ENCODE peak calls at places on chromosomes 4 and X, in eight cellular contexts. One of them, this sample, is unnamed.

GRCh38 chr4:87241341-87241740 is 20.9 kb upstream of the KLHL8 start:
- DNase-seq in head of caudate nucleus: no peak
- DNase-seq in CD4-positive, alpha-beta memory T cell: no peak
- DNase-seq in neuronal stem cell: no peak
- DNase-seq in CD8-positive, alpha-beta memory T cell: no peak
- DNase-seq in activated gamma-delta T cell treated with Interleukin-2 at 50 U/mL for 16 hours: no peak
- DNase-seq in stimulated activated CD4-positive, alpha-beta T cell treated with anti-CD3 and anti-CD28 coated beads, Interleukin-2, amount 100 ng/mL, for 4 hours: no peak
- DNase-seq in retina: no peak
- DNase-seq in this sample: no peak

GRCh38 chr4:174592985-174593335 is 70.7 kb upstream of the HPGD start:
- DNase-seq in head of caudate nucleus: no peak
- DNase-seq in CD4-positive, alpha-beta memory T cell: no peak
- DNase-seq in neuronal stem cell: no peak
- DNase-seq in CD8-positive, alpha-beta memory T cell: no peak
- DNase-seq in activated gamma-delta T cell treated with Interleukin-2 at 50 U/mL for 16 hours: no peak
- DNase-seq in stimulated activated CD4-positive, alpha-beta T cell treated with anti-CD3 and anti-CD28 coated beads, Interleukin-2, amount 100 ng/mL, for 4 hours: no peak
- DNase-seq in retina: no peak
- DNase-seq in this sample: no peak

GRCh38 chr4:99633772-99634171 is 23.9 kb downstream of the C4orf54 start:
- DNase-seq in head of caudate nucleus: no peak
- DNase-seq in CD4-positive, alpha-beta memory T cell: no peak
- DNase-seq in neuronal stem cell: no peak
- DNase-seq in CD8-positive, alpha-beta memory T cell: no peak
- DNase-seq in activated gamma-delta T cell treated with Interleukin-2 at 50 U/mL for 16 hours: no peak
- DNase-seq in stimulated activated CD4-positive, alpha-beta T cell treated with anti-CD3 and anti-CD28 coated beads, Interleukin-2, amount 100 ng/mL, for 4 hours: no peak
- DNase-seq in retina: no peak
- DNase-seq in this sample: no peak

GRCh38 chrX:115023811-115024210 is 6.4 kb upstream of the IL13RA2 start:
- DNase-seq in head of caudate nucleus: no peak
- DNase-seq in CD4-positive, alpha-beta memory T cell: no peak
- DNase-seq in neuronal stem cell: no peak
- DNase-seq in CD8-positive, alpha-beta memory T cell: no peak
- DNase-seq in activated gamma-delta T cell treated with Interleukin-2 at 50 U/mL for 16 hours: no peak
- DNase-seq in stimulated activated CD4-positive, alpha-beta T cell treated with anti-CD3 and anti-CD28 coated beads, Interleukin-2, amount 100 ng/mL, for 4 hours: no peak
- DNase-seq in retina: no peak
- DNase-seq in this sample: no peak

GRCh38 chr4:5782829-5783476 is 72.0 kb downstream of the EVC start:
- DNase-seq in head of caudate nucleus: no peak
- DNase-seq in CD4-positive, alpha-beta memory T cell: no peak
- DNase-seq in neuronal stem cell: no peak
- DNase-seq in CD8-positive, alpha-beta memory T cell: no peak
- DNase-seq in activated gamma-delta T cell treated with Interleukin-2 at 50 U/mL for 16 hours: no peak
- DNase-seq in stimulated activated CD4-positive, alpha-beta T cell treated with anti-CD3 and anti-CD28 coated beads, Interleukin-2, amount 100 ng/mL, for 4 hours: no peak
- DNase-seq in retina: no peak
- DNase-seq in this sample: no peak

GRCh38 chrX:45803383-45803921 is 602.8 kb upstream of the DIPK2B start:
- DNase-seq in head of caudate nucleus: no peak
- DNase-seq in CD4-positive, alpha-beta memory T cell: no peak
- DNase-seq in neuronal stem cell: no peak
- DNase-seq in CD8-positive, alpha-beta memory T cell: no peak
- DNase-seq in activated gamma-delta T cell treated with Interleukin-2 at 50 U/mL for 16 hours: no peak
- DNase-seq in stimulated activated CD4-positive, alpha-beta T cell treated with anti-CD3 and anti-CD28 coated beads, Interleukin-2, amount 100 ng/mL, for 4 hours: peak; percentile 35
- DNase-seq in retina: no peak
- DNase-seq in this sample: no peak

GRCh38 chr4:926538-926937 is 5.6 kb downstream of the GAK start:
- DNase-seq in head of caudate nucleus: no peak
- DNase-seq in CD4-positive, alpha-beta memory T cell: no peak
- DNase-seq in neuronal stem cell: peak; percentile 30
- DNase-seq in CD8-positive, alpha-beta memory T cell: no peak
- DNase-seq in activated gamma-delta T cell treated with Interleukin-2 at 50 U/mL for 16 hours: no peak
- DNase-seq in stimulated activated CD4-positive, alpha-beta T cell treated with anti-CD3 and anti-CD28 coated beads, Interleukin-2, amount 100 ng/mL, for 4 hours: no peak
- DNase-seq in retina: no peak
- DNase-seq in this sample: no peak

GRCh38 chrX:70979136-70979762 is 48.4 kb upstream of the SLC7A3 start:
- DNase-seq in head of caudate nucleus: no peak
- DNase-seq in CD4-positive, alpha-beta memory T cell: no peak
- DNase-seq in neuronal stem cell: no peak
- DNase-seq in CD8-positive, alpha-beta memory T cell: no peak
- DNase-seq in activated gamma-delta T cell treated with Interleukin-2 at 50 U/mL for 16 hours: no peak
- DNase-seq in stimulated activated CD4-positive, alpha-beta T cell treated with anti-CD3 and anti-CD28 coated beads, Interleukin-2, amount 100 ng/mL, for 4 hours: no peak
- DNase-seq in retina: peak; percentile 5
- DNase-seq in this sample: no peak

GRCh38 chr4:22369901-22370562 is 145.8 kb downstream of the ADGRA3 start:
- DNase-seq in head of caudate nucleus: no peak
- DNase-seq in CD4-positive, alpha-beta memory T cell: no peak
- DNase-seq in neuronal stem cell: no peak
- DNase-seq in CD8-positive, alpha-beta memory T cell: no peak
- DNase-seq in activated gamma-delta T cell treated with Interleukin-2 at 50 U/mL for 16 hours: no peak
- DNase-seq in stimulated activated CD4-positive, alpha-beta T cell treated with anti-CD3 and anti-CD28 coated beads, Interleukin-2, amount 100 ng/mL, for 4 hours: no peak
- DNase-seq in retina: no peak
- DNase-seq in this sample: no peak

GRCh38 chr4:112058433-112058832 is 86.8 kb upstream of the FAM241A start:
- DNase-seq in head of caudate nucleus: no peak
- DNase-seq in CD4-positive, alpha-beta memory T cell: no peak
- DNase-seq in neuronal stem cell: no peak
- DNase-seq in CD8-positive, alpha-beta memory T cell: no peak
- DNase-seq in activated gamma-delta T cell treated with Interleukin-2 at 50 U/mL for 16 hours: no peak
- DNase-seq in stimulated activated CD4-positive, alpha-beta T cell treated with anti-CD3 and anti-CD28 coated beads, Interleukin-2, amount 100 ng/mL, for 4 hours: no peak
- DNase-seq in retina: no peak
- DNase-seq in this sample: no peak

GRCh38 chr4:170007113-170007512 is 19.1 kb downstream of the MFAP3L start:
- DNase-seq in head of caudate nucleus: no peak
- DNase-seq in CD4-positive, alpha-beta memory T cell: no peak
- DNase-seq in neuronal stem cell: no peak
- DNase-seq in CD8-positive, alpha-beta memory T cell: no peak
- DNase-seq in activated gamma-delta T cell treated with Interleukin-2 at 50 U/mL for 16 hours: no peak
- DNase-seq in stimulated activated CD4-positive, alpha-beta T cell treated with anti-CD3 and anti-CD28 coated beads, Interleukin-2, amount 100 ng/mL, for 4 hours: no peak
- DNase-seq in retina: no peak
- DNase-seq in this sample: no peak

GRCh38 chr4:112312610-112313239 is 15.6 kb downstream of the ALPK1 start:
- DNase-seq in head of caudate nucleus: no peak
- DNase-seq in CD4-positive, alpha-beta memory T cell: no peak
- DNase-seq in neuronal stem cell: no peak
- DNase-seq in CD8-positive, alpha-beta memory T cell: no peak
- DNase-seq in activated gamma-delta T cell treated with Interleukin-2 at 50 U/mL for 16 hours: no peak
- DNase-seq in stimulated activated CD4-positive, alpha-beta T cell treated with anti-CD3 and anti-CD28 coated beads, Interleukin-2, amount 100 ng/mL, for 4 hours: no peak
- DNase-seq in retina: no peak
- DNase-seq in this sample: no peak

GRCh38 chrX:110002300-110003166 is at the start of gene TMEM164:
- DNase-seq in head of caudate nucleus: peak; percentile 77
- DNase-seq in CD4-positive, alpha-beta memory T cell: peak; percentile 81
- DNase-seq in neuronal stem cell: peak; percentile 48
- DNase-seq in CD8-positive, alpha-beta memory T cell: peak; percentile 69
- DNase-seq in activated gamma-delta T cell treated with Interleukin-2 at 50 U/mL for 16 hours: peak; percentile 76
- DNase-seq in stimulated activated CD4-positive, alpha-beta T cell treated with anti-CD3 and anti-CD28 coated beads, Interleukin-2, amount 100 ng/mL, for 4 hours: peak; percentile 77
- DNase-seq in retina: peak; percentile 80
- DNase-seq in this sample: peak; percentile 69

GRCh38 chr4:169042608-169043007 is 32.6 kb upstream of the CBR4 start:
- DNase-seq in head of caudate nucleus: no peak
- DNase-seq in CD4-positive, alpha-beta memory T cell: no peak
- DNase-seq in neuronal stem cell: no peak
- DNase-seq in CD8-positive, alpha-beta memory T cell: no peak
- DNase-seq in activated gamma-delta T cell treated with Interleukin-2 at 50 U/mL for 16 hours: no peak
- DNase-seq in stimulated activated CD4-positive, alpha-beta T cell treated with anti-CD3 and anti-CD28 coated beads, Interleukin-2, amount 100 ng/mL, for 4 hours: no peak
- DNase-seq in retina: no peak
- DNase-seq in this sample: no peak

GRCh38 chrX:95076449-95076848 is 1402.4 kb downstream of the FAM133A start:
- DNase-seq in head of caudate nucleus: no peak
- DNase-seq in CD4-positive, alpha-beta memory T cell: no peak
- DNase-seq in neuronal stem cell: peak; percentile 1
- DNase-seq in CD8-positive, alpha-beta memory T cell: no peak
- DNase-seq in activated gamma-delta T cell treated with Interleukin-2 at 50 U/mL for 16 hours: no peak
- DNase-seq in stimulated activated CD4-positive, alpha-beta T cell treated with anti-CD3 and anti-CD28 coated beads, Interleukin-2, amount 100 ng/mL, for 4 hours: no peak
- DNase-seq in retina: no peak
- DNase-seq in this sample: no peak

GRCh38 chr4:95129708-95130343 is 372.1 kb downstream of the BMPR1B start:
- DNase-seq in head of caudate nucleus: no peak
- DNase-seq in CD4-positive, alpha-beta memory T cell: no peak
- DNase-seq in neuronal stem cell: no peak
- DNase-seq in CD8-positive, alpha-beta memory T cell: no peak
- DNase-seq in activated gamma-delta T cell treated with Interleukin-2 at 50 U/mL for 16 hours: no peak
- DNase-seq in stimulated activated CD4-positive, alpha-beta T cell treated with anti-CD3 and anti-CD28 coated beads, Interleukin-2, amount 100 ng/mL, for 4 hours: no peak
- DNase-seq in retina: no peak
- DNase-seq in this sample: peak; percentile 25

GRCh38 chrX:129606918-129607317 is 47.8 kb downstream of the APLN start:
- DNase-seq in head of caudate nucleus: no peak
- DNase-seq in CD4-positive, alpha-beta memory T cell: peak; percentile 53
- DNase-seq in neuronal stem cell: peak; percentile 60
- DNase-seq in CD8-positive, alpha-beta memory T cell: peak; percentile 29
- DNase-seq in activated gamma-delta T cell treated with Interleukin-2 at 50 U/mL for 16 hours: peak; percentile 53
- DNase-seq in stimulated activated CD4-positive, alpha-beta T cell treated with anti-CD3 and anti-CD28 coated beads, Interleukin-2, amount 100 ng/mL, for 4 hours: peak; percentile 24
- DNase-seq in retina: peak; percentile 51
- DNase-seq in this sample: peak; percentile 25

GRCh38 chr4:113821851-113822250 is 60.3 kb upstream of the CAMK2D start:
- DNase-seq in head of caudate nucleus: no peak
- DNase-seq in CD4-positive, alpha-beta memory T cell: no peak
- DNase-seq in neuronal stem cell: no peak
- DNase-seq in CD8-positive, alpha-beta memory T cell: no peak
- DNase-seq in activated gamma-delta T cell treated with Interleukin-2 at 50 U/mL for 16 hours: no peak
- DNase-seq in stimulated activated CD4-positive, alpha-beta T cell treated with anti-CD3 and anti-CD28 coated beads, Interleukin-2, amount 100 ng/mL, for 4 hours: no peak
- DNase-seq in retina: no peak
- DNase-seq in this sample: no peak

GRCh38 chr4:10715696-10716095 is 31.1 kb upstream of the CLNK start:
- DNase-seq in head of caudate nucleus: no peak
- DNase-seq in CD4-positive, alpha-beta memory T cell: no peak
- DNase-seq in neuronal stem cell: no peak
- DNase-seq in CD8-positive, alpha-beta memory T cell: no peak
- DNase-seq in activated gamma-delta T cell treated with Interleukin-2 at 50 U/mL for 16 hours: no peak
- DNase-seq in stimulated activated CD4-positive, alpha-beta T cell treated with anti-CD3 and anti-CD28 coated beads, Interleukin-2, amount 100 ng/mL, for 4 hours: no peak
- DNase-seq in retina: no peak
- DNase-seq in this sample: no peak

GRCh38 chr4:75042601-75043208 is 109.8 kb downstream of the PARM1 start:
- DNase-seq in head of caudate nucleus: no peak
- DNase-seq in CD4-positive, alpha-beta memory T cell: no peak
- DNase-seq in neuronal stem cell: no peak
- DNase-seq in CD8-positive, alpha-beta memory T cell: no peak
- DNase-seq in activated gamma-delta T cell treated with Interleukin-2 at 50 U/mL for 16 hours: no peak
- DNase-seq in stimulated activated CD4-positive, alpha-beta T cell treated with anti-CD3 and anti-CD28 coated beads, Interleukin-2, amount 100 ng/mL, for 4 hours: no peak
- DNase-seq in retina: no peak
- DNase-seq in this sample: no peak

GRCh38 chr4:48375651-48376291 is 34.4 kb downstream of the SLAIN2 start:
- DNase-seq in head of caudate nucleus: no peak
- DNase-seq in CD4-positive, alpha-beta memory T cell: no peak
- DNase-seq in neuronal stem cell: no peak
- DNase-seq in CD8-positive, alpha-beta memory T cell: no peak
- DNase-seq in activated gamma-delta T cell treated with Interleukin-2 at 50 U/mL for 16 hours: no peak
- DNase-seq in stimulated activated CD4-positive, alpha-beta T cell treated with anti-CD3 and anti-CD28 coated beads, Interleukin-2, amount 100 ng/mL, for 4 hours: no peak
- DNase-seq in retina: no peak
- DNase-seq in this sample: peak; percentile 49

GRCh38 chr4:52869196-52869595 is 7.1 kb downstream of the RASL11B start:
- DNase-seq in head of caudate nucleus: peak; percentile 61
- DNase-seq in CD4-positive, alpha-beta memory T cell: no peak
- DNase-seq in neuronal stem cell: no peak
- DNase-seq in CD8-positive, alpha-beta memory T cell: no peak
- DNase-seq in activated gamma-delta T cell treated with Interleukin-2 at 50 U/mL for 16 hours: no peak
- DNase-seq in stimulated activated CD4-positive, alpha-beta T cell treated with anti-CD3 and anti-CD28 coated beads, Interleukin-2, amount 100 ng/mL, for 4 hours: no peak
- DNase-seq in retina: peak; percentile 58
- DNase-seq in this sample: no peak

GRCh38 chrX:17082831-17083230 is 136.4 kb downstream of the REPS2 start:
- DNase-seq in head of caudate nucleus: no peak
- DNase-seq in CD4-positive, alpha-beta memory T cell: no peak
- DNase-seq in neuronal stem cell: no peak
- DNase-seq in CD8-positive, alpha-beta memory T cell: no peak
- DNase-seq in activated gamma-delta T cell treated with Interleukin-2 at 50 U/mL for 16 hours: no peak
- DNase-seq in stimulated activated CD4-positive, alpha-beta T cell treated with anti-CD3 and anti-CD28 coated beads, Interleukin-2, amount 100 ng/mL, for 4 hours: no peak
- DNase-seq in retina: peak; percentile 8
- DNase-seq in this sample: no peak

GRCh38 chr4:7361256-7361655 is 73.5 kb downstream of the PSAPL1 start:
- DNase-seq in head of caudate nucleus: peak; percentile 73
- DNase-seq in CD4-positive, alpha-beta memory T cell: no peak
- DNase-seq in neuronal stem cell: no peak
- DNase-seq in CD8-positive, alpha-beta memory T cell: no peak
- DNase-seq in activated gamma-delta T cell treated with Interleukin-2 at 50 U/mL for 16 hours: no peak
- DNase-seq in stimulated activated CD4-positive, alpha-beta T cell treated with anti-CD3 and anti-CD28 coated beads, Interleukin-2, amount 100 ng/mL, for 4 hours: no peak
- DNase-seq in retina: no peak
- DNase-seq in this sample: no peak

GRCh38 chrX:153862369-153863250 is 23.4 kb downstream of the L1CAM start:
- DNase-seq in head of caudate nucleus: no peak
- DNase-seq in CD4-positive, alpha-beta memory T cell: no peak
- DNase-seq in neuronal stem cell: no peak
- DNase-seq in CD8-positive, alpha-beta memory T cell: no peak
- DNase-seq in activated gamma-delta T cell treated with Interleukin-2 at 50 U/mL for 16 hours: no peak
- DNase-seq in stimulated activated CD4-positive, alpha-beta T cell treated with anti-CD3 and anti-CD28 coated beads, Interleukin-2, amount 100 ng/mL, for 4 hours: no peak
- DNase-seq in retina: no peak
- DNase-seq in this sample: no peak

GRCh38 chr4:17809667-17810066 is 890 bp downstream of the DCAF16 start:
- DNase-seq in head of caudate nucleus: no peak
- DNase-seq in CD4-positive, alpha-beta memory T cell: peak; percentile 5
- DNase-seq in neuronal stem cell: no peak
- DNase-seq in CD8-positive, alpha-beta memory T cell: no peak
- DNase-seq in activated gamma-delta T cell treated with Interleukin-2 at 50 U/mL for 16 hours: no peak
- DNase-seq in stimulated activated CD4-positive, alpha-beta T cell treated with anti-CD3 and anti-CD28 coated beads, Interleukin-2, amount 100 ng/mL, for 4 hours: no peak
- DNase-seq in retina: peak; percentile 13
- DNase-seq in this sample: no peak

GRCh38 chrX:47148946-47149345 is 3.9 kb downstream of the RBM10 start:
- DNase-seq in head of caudate nucleus: no peak
- DNase-seq in CD4-positive, alpha-beta memory T cell: no peak
- DNase-seq in neuronal stem cell: no peak
- DNase-seq in CD8-positive, alpha-beta memory T cell: no peak
- DNase-seq in activated gamma-delta T cell treated with Interleukin-2 at 50 U/mL for 16 hours: no peak
- DNase-seq in stimulated activated CD4-positive, alpha-beta T cell treated with anti-CD3 and anti-CD28 coated beads, Interleukin-2, amount 100 ng/mL, for 4 hours: no peak
- DNase-seq in retina: no peak
- DNase-seq in this sample: no peak